ENCODE peak calls at places on chromosomes 16 and 17, in nine cellular contexts. Q is uterus, L is HCT116, E is GM12878, A is adrenal gland, B is gastrocnemius medialis, H is lower leg skin, T is breast epithelium, C is tibial nerve. Y is an unnamed sample.

GRCh38 chr17:15651583-15652110 is 32.1 kb upstream of the FBXW10B start:
- DNase-seq in Q (peak), L (peak), E (peak), A (peak), B (peak), H (peak), T (peak), C (peak), Y (peak)

GRCh38 chr17:15121426-15121825 is 143.7 kb downstream of the PMP22 start:
- DNase-seq in Q (no peak), L (no peak), E (no peak), A (no peak), B (no peak), H (no peak), T (no peak), C (no peak), Y (no peak)

GRCh38 chr16:76059186-76059585 is 218.0 kb upstream of the CNTNAP4 start:
- DNase-seq in Q (no peak), L (no peak), E (no peak), A (no peak), B (no peak), H (no peak), T (no peak), C (no peak), Y (no peak)

GRCh38 chr16:1961651-1962067 is 2.3 kb downstream of the NDUFB10 start:
- DNase-seq in Q (no peak), L (no peak), E (no peak), A (no peak), B (no peak), H (no peak), T (no peak), C (no peak), Y (no peak)

GRCh38 chr17:69227536-69227935 is 1.1 kb downstream of the ABCA10 start:
- DNase-seq in Q (no peak), L (no peak), E (no peak), A (no peak), B (no peak), H (no peak), T (no peak), C (no peak), Y (no peak)

GRCh38 chr17:4704991-4705390 is 1.1 kb upstream of the PELP1 start:
- DNase-seq in Q (no peak), L (no peak), E (no peak), A (no peak), B (no peak), H (no peak), T (no peak), C (no peak), Y (no peak)

GRCh38 chr16:5027575-5028235 is 6.0 kb downstream of the NAGPA start:
- DNase-seq in Q (no peak), L (no peak), E (no peak), A (no peak), B (no peak), H (no peak), T (no peak), C (no peak), Y (no peak)

GRCh38 chr16:74667215-74667765 is 613 bp upstream of the RFWD3 start:
- DNase-seq in Q (no peak), L (no peak), E (no peak), A (peak), B (no peak), H (no peak), T (no peak), C (no peak), Y (no peak)

GRCh38 chr16:16196099-16196498 is 27.2 kb downstream of the ABCC6 start:
- DNase-seq in Q (no peak), L (no peak), E (no peak), A (no peak), B (no peak), H (no peak), T (no peak), C (no peak), Y (no peak)

DNA sequence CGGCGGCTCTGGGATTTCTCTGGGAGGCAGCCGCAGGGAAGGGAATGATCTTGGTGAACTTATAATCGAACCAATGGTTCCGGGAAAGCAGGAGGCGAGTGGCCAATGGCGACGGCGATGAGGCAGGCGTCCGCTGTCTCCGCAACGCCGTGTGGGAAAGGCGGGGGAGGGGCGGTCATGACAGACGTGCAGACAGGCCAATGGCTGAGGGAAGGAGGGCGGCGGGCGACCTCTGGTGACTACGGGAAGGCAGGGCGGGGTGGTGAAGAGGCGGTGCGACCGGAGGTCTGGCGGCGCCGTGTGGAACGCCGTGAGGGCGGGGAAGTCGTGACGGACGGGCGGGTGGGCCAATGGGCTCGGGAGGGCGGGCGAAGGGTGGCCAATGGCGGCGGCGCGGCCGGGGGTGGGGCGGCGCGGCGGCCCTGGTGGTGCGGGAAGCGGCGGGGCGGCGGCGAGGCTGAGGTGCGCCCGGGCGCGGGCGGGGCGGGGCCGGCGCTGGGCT is at the start of gene RAB40C:
- DNase-seq in Q (peak), L (peak), E (peak), A (peak), B (peak), H (peak), T (peak), C (peak), Y (peak)
- TF ChIP-seq POLR2A in Q (no peak), L (no peak), E (no peak), A (no peak), B (no peak), H (no peak), T (no peak), C (no peak), Y (peak)

DNA sequence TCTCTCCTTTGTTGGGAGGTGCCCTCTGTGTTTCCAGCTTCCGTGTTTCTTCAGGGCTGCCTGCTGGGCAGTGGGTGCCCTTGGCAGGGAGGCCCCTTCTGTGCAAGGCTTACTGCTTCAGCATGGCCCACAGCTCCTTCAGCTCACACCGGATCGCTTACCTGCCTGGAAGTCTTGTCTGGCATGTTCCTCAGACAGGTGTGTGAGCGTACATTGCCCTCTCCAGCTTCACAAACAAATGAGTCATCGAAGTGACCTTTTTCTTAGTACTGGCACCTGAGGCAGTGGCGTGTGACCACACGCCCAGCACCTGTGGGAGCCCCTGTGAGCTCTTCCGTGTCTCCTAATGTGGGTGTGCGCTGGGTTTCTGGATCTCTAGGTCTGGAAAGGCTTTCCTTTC is 3.5 kb downstream of the RAB40C start:
- DNase-seq in Q (no peak), L (no peak), E (no peak), A (no peak), B (no peak), H (no peak), T (peak), C (no peak), Y (no peak)
- TF ChIP-seq POLR2A in Q (no peak), L (no peak), E (no peak), A (no peak), B (no peak), H (no peak), T (no peak), C (no peak), Y (no peak)

DNA sequence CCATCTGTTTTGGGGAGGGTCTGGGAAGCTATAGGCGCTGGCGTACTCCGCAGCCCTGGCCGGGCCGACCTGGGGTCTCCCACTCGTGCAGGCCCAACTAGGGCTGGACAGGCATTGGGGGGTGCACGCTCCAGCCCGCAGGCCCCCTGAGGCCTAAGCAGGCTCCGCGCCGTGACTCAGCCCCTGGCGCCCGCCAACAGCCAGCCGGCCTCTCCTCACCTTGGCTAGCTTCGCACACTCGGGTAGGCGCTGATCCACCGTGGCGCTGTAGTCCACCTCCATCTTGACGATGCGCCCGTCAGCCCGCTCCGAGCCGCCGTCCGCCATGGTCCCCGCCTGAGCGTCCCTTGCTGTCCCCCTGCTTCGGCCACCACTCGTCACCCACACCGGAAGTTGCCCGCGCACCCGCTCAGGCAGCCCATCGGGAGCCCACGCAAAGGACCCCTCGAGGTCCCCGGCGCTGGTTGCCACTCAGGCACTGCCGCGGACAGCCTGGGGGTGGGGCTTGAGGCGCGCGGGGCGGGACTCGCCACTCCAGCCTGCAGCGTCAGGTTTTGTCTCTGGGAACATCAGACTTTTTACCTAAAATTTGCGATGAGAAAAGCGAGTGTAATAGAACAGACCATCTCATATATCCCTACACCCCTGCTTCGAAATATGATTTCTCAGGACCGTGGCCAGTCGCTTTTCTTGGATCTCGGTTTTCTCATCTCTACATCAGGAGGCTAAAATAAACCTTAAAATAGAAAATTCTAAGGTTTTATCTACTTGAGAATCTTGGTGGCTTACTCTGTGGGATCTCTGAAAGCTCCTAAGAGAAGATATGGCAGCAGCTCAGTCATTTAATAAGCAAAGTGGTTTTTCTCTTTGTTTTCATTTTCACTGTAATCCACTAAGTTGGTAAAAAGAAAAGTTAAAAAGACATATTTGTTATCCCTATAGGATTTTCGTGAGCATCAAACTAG is at the start of gene PSMD12:
- DNase-seq in Q (peak), L (peak), E (peak), A (peak), B (peak), H (peak), T (peak), C (peak), Y (peak)
- TF ChIP-seq POLR2A in Q (peak), L (peak), E (peak), A (peak), B (peak), H (no peak), T (peak), C (peak), Y (peak)

GRCh38 chr16:81483064-81483969 is 38.7 kb downstream of the CMIP start:
- DNase-seq in Q (no peak), L (no peak), E (no peak), A (no peak), B (no peak), H (no peak), T (no peak), C (no peak), Y (no peak)
- TF ChIP-seq POLR2A in Q (no peak), L (no peak), E (no peak), A (no peak), B (no peak), H (no peak), T (no peak), C (no peak), Y (no peak)

GRCh38 chr16:87580855-87581261 is 21.4 kb upstream of the JPH3 start:
- DNase-seq in Q (no peak), L (no peak), E (no peak), A (no peak), B (no peak), H (no peak), T (no peak), C (no peak), Y (no peak)
- TF ChIP-seq POLR2A in Q (no peak), L (no peak), E (no peak), A (no peak), B (no peak), H (no peak), T (no peak), C (no peak), Y (no peak)

DNA sequence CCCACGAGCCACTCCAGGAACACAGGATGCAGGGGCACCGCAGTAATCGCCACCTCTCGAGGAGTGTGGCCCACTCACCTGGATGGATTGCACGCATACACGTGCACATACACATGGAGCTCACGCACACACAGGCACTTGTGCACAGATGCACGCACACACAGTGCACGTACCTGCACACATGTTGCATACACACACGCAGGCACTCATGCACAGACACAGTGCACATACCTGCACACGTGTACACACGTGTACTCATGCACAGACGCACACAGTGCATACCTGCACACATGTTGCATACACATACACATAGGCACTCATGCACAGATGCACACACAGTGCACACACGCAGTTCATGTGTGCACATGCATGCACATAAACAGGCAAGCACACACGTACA is 11.6 kb upstream of the WDR45B start:
- DNase-seq in Q (no peak), L (no peak), E (no peak), A (no peak), B (no peak), H (no peak), T (no peak), C (no peak), Y (no peak)
- TF ChIP-seq POLR2A in Q (no peak), L (no peak), E (no peak), A (no peak), B (no peak), H (no peak), T (no peak), C (no peak), Y (no peak)

GRCh38 chr16:87548086-87548485 is 54.2 kb upstream of the JPH3 start:
- DNase-seq in Q (no peak), L (no peak), E (no peak), A (no peak), B (no peak), H (no peak), T (no peak), C (no peak), Y (no peak)

GRCh38 chr16:87552072-87552718 is 50.1 kb upstream of the JPH3 start:
- DNase-seq in Q (no peak), L (no peak), E (no peak), A (no peak), B (no peak), H (no peak), T (no peak), C (no peak), Y (no peak)

GRCh38 chr16:87550510-87550961 is 51.8 kb upstream of the JPH3 start:
- DNase-seq in Q (no peak), L (no peak), E (no peak), A (peak), B (no peak), H (no peak), T (no peak), C (no peak), Y (peak)

GRCh38 chr16:87551487-87551886 is 50.8 kb upstream of the JPH3 start:
- DNase-seq in Q (no peak), L (no peak), E (no peak), A (no peak), B (no peak), H (no peak), T (no peak), C (no peak), Y (no peak)

DNA sequence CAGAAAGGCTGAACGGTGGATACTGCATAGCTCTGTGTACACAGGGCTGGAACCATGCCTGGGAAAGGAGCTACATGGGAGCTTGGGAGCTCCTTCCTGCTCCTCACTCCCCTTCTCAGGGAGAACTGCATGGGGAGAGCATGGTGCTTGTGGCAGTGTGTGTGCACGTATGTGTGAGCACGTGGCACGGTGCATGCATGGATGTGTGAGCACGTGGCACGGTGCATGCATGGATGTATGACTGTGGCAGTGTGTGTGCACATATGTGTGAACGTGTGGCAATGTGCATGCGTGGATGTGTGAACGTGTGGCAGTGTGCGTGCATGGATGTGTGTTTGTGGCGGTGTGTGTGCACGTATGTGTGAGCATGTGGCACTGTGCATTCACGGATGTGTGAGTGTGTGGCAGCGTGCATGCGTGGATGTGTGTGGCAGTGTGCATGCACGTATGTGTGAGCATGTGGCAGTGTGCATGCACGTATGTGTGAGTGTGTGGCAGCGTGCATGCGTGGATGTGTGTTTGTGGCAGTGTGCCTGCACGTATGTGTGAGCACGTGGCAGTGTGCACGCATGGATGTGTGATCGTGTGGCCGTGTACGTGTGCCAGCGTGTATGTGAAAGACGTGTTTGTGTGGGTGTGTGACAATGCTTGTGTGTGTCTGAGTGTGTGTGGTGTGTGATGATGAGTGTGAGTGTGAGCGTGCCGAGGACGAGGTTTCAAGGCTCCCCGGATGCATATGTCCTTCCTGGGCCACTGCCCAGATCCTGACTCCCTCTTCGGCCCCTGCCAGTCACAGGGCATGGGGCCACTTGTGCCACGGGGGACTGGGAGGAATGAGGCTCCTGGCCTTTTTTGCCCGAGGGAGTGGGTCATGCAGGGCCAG is 52.4 kb upstream of the JPH3 start:
- DNase-seq in Q (no peak), L (no peak), E (no peak), A (no peak), B (no peak), H (no peak), T (no peak), C (no peak), Y (no peak)
- TF ChIP-seq POLR2A in Q (no peak), L (no peak), E (no peak), A (no peak), B (no peak), H (no peak), T (no peak), C (no peak), Y (no peak)

GRCh38 chr16:89569506-89570341 is 5.8 kb upstream of the CPNE7 start:
- DNase-seq in Q (no peak), L (no peak), E (no peak), A (no peak), B (no peak), H (no peak), T (no peak), C (no peak), Y (no peak)
- TF ChIP-seq POLR2A in Q (no peak), L (no peak), E (no peak), A (no peak), B (no peak), H (no peak), T (no peak), C (no peak), Y (no peak)

GRCh38 chr17:332023-332422 is 20.6 kb downstream of the RPH3AL start:
- DNase-seq in Q (no peak), L (no peak), E (no peak), A (no peak), B (no peak), H (no peak), T (no peak), C (no peak), Y (no peak)
- TF ChIP-seq POLR2A in Q (no peak), L (no peak), E (no peak), A (no peak), B (no peak), H (no peak), T (no peak), C (no peak), Y (no peak)

Y was measured in H54.